ENCODE peak calls at places on chromosomes 3 and 15, in six cellular contexts. H is DMS53, N is HFFc6, L is K562, Z is GM12865, C is Karpas-422. K is an unnamed sample.

GRCh38 chr3:172043233-172043632 is 3.9 kb downstream of the FNDC3B start:
- DNase-seq in H (no peak), N (no peak), L (no peak), Z (no peak), C (no peak), K (no peak)

GRCh38 chr3:171345112-171345843 is 114.9 kb downstream of the TNIK start:
- DNase-seq in H (no peak), N (no peak), L (no peak), Z (no peak), C (no peak), K (no peak)

GRCh38 chr3:183823963-183824362 is 1.4 kb downstream of the MAP6D1 start:
- DNase-seq in H (no peak), N (no peak), L (no peak), Z (no peak), C (no peak), K (no peak)

GRCh38 chr3:73140772-73141434 is 79.4 kb downstream of the EBLN2 start:
- DNase-seq in H (no peak), N (no peak), L (no peak), Z (no peak), C (no peak), K (no peak)

GRCh38 chr15:24916305-24917009 is 38.3 kb upstream of the SNRPN start:
- DNase-seq in H (no peak), N (no peak), L (no peak), Z (no peak), C (no peak), K (no peak)

GRCh38 chr15:58334803-58335202 is 97.0 kb upstream of the LIPC start:
- DNase-seq in H (no peak), N (no peak), L (no peak), Z (no peak), C (no peak), K (no peak)

GRCh38 chr3:118526758-118527526 is 507.7 kb downstream of the IGSF11 start:
- DNase-seq in H (no peak), N (no peak), L (no peak), Z (peak; percentile 50), C (no peak), K (no peak)

GRCh38 chr3:58556761-58557181 is 19.8 kb upstream of the ACOX2 start:
- DNase-seq in H (no peak), N (no peak), L (no peak), Z (no peak), C (no peak), K (no peak)

GRCh38 chr3:158830391-158830790 is 28.5 kb downstream of the MFSD1 start:
- DNase-seq in H (no peak), N (peak; percentile 23), L (no peak), Z (no peak), C (no peak), K (no peak)